ENCODE peak calls at places on chromosomes 3 and 15, in six cellular contexts. H is T-cell; A is activated T-cell treated with anti-CD3 and anti-CD28 coated beads, Interleukin-2, amount 50 U/mL, for 24 hours; C is esophagus muscularis mucosa; D is activated B cell treated with CpG ODN at 0.5 μM for 24 hours; G is hypothalamus. K is an unnamed sample.

GRCh38 chr3:55592572-55592971 is 105.5 kb upstream of the WNT5A start:
- DNase-seq in H (no peak), A (no peak), C (no peak), D (no peak), G (no peak), K (no peak)

GRCh38 chr3:197203714-197204146 is 94.7 kb downstream of the DLG1 start:
- DNase-seq in H (no peak), A (no peak), C (no peak), D (no peak), G (no peak), K (no peak)

GRCh38 chr3:58059349-58060321 is 51.4 kb downstream of the FLNB start:
- DNase-seq in H (no peak), A (no peak), C (no peak), D (no peak), G (no peak), K (peak; percentile 66)

GRCh38 chr3:107705046-107705445 is 182.3 kb downstream of the BBX start:
- DNase-seq in H (no peak), A (no peak), C (no peak), D (no peak), G (no peak), K (no peak)

GRCh38 chr3:133474251-133474801 is 74.5 kb downstream of the BFSP2 start:
- DNase-seq in H (no peak), A (no peak), C (no peak), D (no peak), G (no peak), K (no peak)

GRCh38 chr3:117989982-117990381 is 1044.7 kb downstream of the IGSF11 start:
- DNase-seq in H (no peak), A (no peak), C (no peak), D (no peak), G (no peak), K (no peak)

GRCh38 chr3:108642526-108642925 is 53.0 kb downstream of the DZIP3 start:
- DNase-seq in H (no peak), A (no peak), C (no peak), D (no peak), G (no peak), K (no peak)

GRCh38 chr3:23389686-23390085 is 186.6 kb downstream of the UBE2E2 start:
- DNase-seq in H (no peak), A (no peak), C (no peak), D (no peak), G (no peak), K (no peak)

GRCh38 chr3:45198264-45199260 is 27.5 kb downstream of the TMEM158 start:
- DNase-seq in H (no peak), A (no peak), C (no peak), D (no peak), G (no peak), K (peak; percentile 29)

GRCh38 chr15:80745888-80746287 is 33.3 kb upstream of the CEMIP start:
- DNase-seq in H (no peak), A (no peak), C (no peak), D (no peak), G (no peak), K (no peak)

GRCh38 chr3:184284696-184285095 is 8.9 kb downstream of the ECE2 start:
- DNase-seq in H (no peak), A (no peak), C (no peak), D (no peak), G (peak; percentile 5), K (peak; percentile 83)

GRCh38 chr3:128911911-128912310 is 32.5 kb downstream of the ACAD9 start:
- DNase-seq in H (no peak), A (no peak), C (no peak), D (no peak), G (no peak), K (no peak)

GRCh38 chr3:148318240-148318639 is 379.5 kb upstream of the AGTR1 start:
- DNase-seq in H (no peak), A (no peak), C (no peak), D (no peak), G (no peak), K (no peak)

GRCh38 chr15:36406366-36406765 is 173.1 kb upstream of the CDIN1 start:
- DNase-seq in H (no peak), A (no peak), C (no peak), D (no peak), G (no peak), K (no peak)

GRCh38 chr3:151933224-151933858 is 59.9 kb downstream of the SUCNR1 start:
- DNase-seq in H (no peak), A (no peak), C (no peak), D (no peak), G (no peak), K (no peak)

GRCh38 chr3:180563411-180563810 is 38.6 kb upstream of the TTC14 start:
- DNase-seq in H (no peak), A (no peak), C (no peak), D (no peak), G (no peak), K (no peak)

GRCh38 chr15:66997212-66997611 is 68.2 kb upstream of the SMAD3 start:
- DNase-seq in H (no peak), A (no peak), C (no peak), D (no peak), G (no peak), K (peak; percentile 85)

GRCh38 chr3:161403251-161403650 is 31.9 kb upstream of the SPTSSB start:
- DNase-seq in H (no peak), A (no peak), C (no peak), D (no peak), G (no peak), K (no peak)

GRCh38 chr3:139893264-139893962 is 41.6 kb upstream of the CLSTN2 start:
- DNase-seq in H (no peak), A (no peak), C (no peak), D (no peak), G (no peak), K (no peak)

GRCh38 chr15:28918141-28918983 is 32.6 kb downstream of the APBA2 start:
- DNase-seq in H (no peak), A (no peak), C (no peak), D (no peak), G (no peak), K (no peak)

GRCh38 chr3:109195812-109196211 is 59.3 kb downstream of the C3orf85 start:
- DNase-seq in H (no peak), A (no peak), C (no peak), D (no peak), G (no peak), K (peak; percentile 12)

GRCh38 chr3:120673116-120673515 is 8.9 kb downstream of the HGD start:
- DNase-seq in H (no peak), A (no peak), C (peak; percentile 81), D (no peak), G (no peak), K (no peak)

GRCh38 chr3:193788189-193788946 is 195.4 kb downstream of the OPA1 start:
- DNase-seq in H (no peak), A (peak; percentile 32), C (no peak), D (peak; percentile 36), G (peak; percentile 3), K (peak; percentile 79)

GRCh38 chr15:85482896-85483295 is 102.5 kb downstream of the AKAP13 start:
- DNase-seq in H (no peak), A (no peak), C (no peak), D (no peak), G (no peak), K (no peak)

GRCh38 chr3:48707157-48707556 is 9.9 kb downstream of the IP6K2 start:
- DNase-seq in H (no peak), A (no peak), C (no peak), D (no peak), G (no peak), K (no peak)

GRCh38 chr3:112446343-112446742 is 52.9 kb downstream of the BTLA start:
- DNase-seq in H (no peak), A (no peak), C (no peak), D (no peak), G (no peak), K (no peak)

GRCh38 chr15:81221449-81221848 is 24.8 kb downstream of the IL16 start:
- DNase-seq in H (no peak), A (no peak), C (no peak), D (no peak), G (no peak), K (no peak)

GRCh38 chr3:61808526-61808925 is 247.2 kb downstream of the PTPRG start:
- DNase-seq in H (no peak), A (no peak), C (no peak), D (no peak), G (no peak), K (no peak)

GRCh38 chr3:122299872-122300460 is 25.1 kb upstream of the CSTA start:
- DNase-seq in H (peak; percentile 17), A (no peak), C (no peak), D (no peak), G (no peak), K (no peak)

GRCh38 chr3:170171563-170171962 is 10.0 kb downstream of the PHC3 start:
- DNase-seq in H (no peak), A (no peak), C (no peak), D (no peak), G (no peak), K (no peak)

GRCh38 chr3:89332311-89333159 is 225.1 kb downstream of the EPHA3 start:
- DNase-seq in H (no peak), A (no peak), C (no peak), D (no peak), G (no peak), K (no peak)

GRCh38 chr3:141561426-141562034 is 74.7 kb downstream of the RASA2 start:
- DNase-seq in H (no peak), A (no peak), C (no peak), D (no peak), G (no peak), K (peak; percentile 56)

K was measured in SW480.